ENCODE peak calls at places on chromosomes 1 and 21, in six cellular contexts. Z is esophagus squamous epithelium, B is iPS DF 6.9, G is fibroblast of lung, S is Panc1, Q is dorsolateral prefrontal cortex. C is an unnamed sample.

GRCh38 chr1:19113362-19114092 is 96.5 kb downstream of the UBR4 start:
- DNase-seq in Q (no peak), Z (no peak), S (peak), G (peak), B (peak), C (peak)

GRCh38 chr1:100866041-100866900 is 28.4 kb downstream of the EXTL2 start:
- DNase-seq in Z (no peak), G (peak), Q (no peak), B (no peak), S (no peak), C (peak)

GRCh38 chr21:35923971-35924370 is 136.4 kb downstream of the SETD4 start:
- DNase-seq in G (no peak), Z (no peak), S (no peak), B (no peak), Q (no peak), C (no peak)

GRCh38 chr1:9115656-9116205 is 13.2 kb downstream of the GPR157 start:
- DNase-seq in S (no peak), Z (no peak), Q (no peak), B (no peak), G (peak), C (no peak)

GRCh38 chr1:2594001-2594640 is 7.5 kb downstream of the PRXL2B start:
- DNase-seq in S (no peak), Z (no peak), G (peak), B (no peak), Q (peak), C (peak)

GRCh38 chr1:15244813-15245212 is 2.2 kb upstream of the FHAD1 start:
- DNase-seq in Z (no peak), B (no peak), Q (no peak), G (no peak), S (no peak), C (no peak)

GRCh38 chr1:113219377-113219776 is 146.4 kb downstream of the LRIG2 start:
- DNase-seq in S (no peak), B (no peak), Z (no peak), Q (no peak), G (no peak), C (peak)

GRCh38 chr1:43466403-43466802 is 12.7 kb upstream of the HYI start:
- DNase-seq in B (no peak), Z (no peak), S (no peak), G (no peak), Q (no peak), C (no peak)

GRCh38 chr1:65332821-65333220 is 23.5 kb downstream of the DNAJC6 start:
- DNase-seq in Z (no peak), S (no peak), Q (no peak), B (no peak), G (no peak), C (no peak)

GRCh38 chr1:54610048-54610447 is 13.3 kb downstream of the FAM151A start:
- DNase-seq in Z (no peak), B (no peak), Q (no peak), S (no peak), G (no peak), C (no peak)

GRCh38 chr1:229127301-229127700 is 143.6 kb upstream of the RAB4A start:
- DNase-seq in B (no peak), G (no peak), Q (no peak), Z (no peak), S (no peak), C (no peak)

GRCh38 chr1:30524840-30525617 is 198.4 kb downstream of the MATN1 start:
- DNase-seq in G (no peak), Q (no peak), B (no peak), Z (no peak), S (no peak), C (no peak)

GRCh38 chr1:236753554-236753953 is 41.5 kb upstream of the MTR start:
- DNase-seq in Z (no peak), S (no peak), Q (no peak), G (peak), B (peak), C (peak)

GRCh38 chr1:181159451-181160151 is 71.1 kb downstream of the IER5 start:
- DNase-seq in S (no peak), G (no peak), Z (no peak), B (no peak), Q (no peak), C (peak)

GRCh38 chr1:200873671-200874397 is 1.1 kb downstream of the GPR25 start:
- DNase-seq in S (no peak), G (no peak), Q (no peak), Z (no peak), B (no peak), C (no peak)

GRCh38 chr1:148334339-148335130 is 148.6 kb downstream of the PPIAL4G start:
- DNase-seq in Q (peak), S (peak), Z (no peak), B (peak), G (peak), C (peak)

GRCh38 chr1:27000092-27000816 is 6.8 kb downstream of the TRNP1 start:
- DNase-seq in Z (no peak), Q (no peak), S (no peak), B (no peak), G (peak), C (no peak)

GRCh38 chr1:55542901-55543504 is 327.8 kb upstream of the USP24 start:
- DNase-seq in Q (no peak), Z (no peak), B (no peak), G (peak), S (no peak), C (peak)

GRCh38 chr21:45998276-45998701 is 16.7 kb downstream of the COL6A1 start:
- DNase-seq in Q (peak), G (no peak), B (no peak), Z (no peak), S (no peak), C (no peak)

GRCh38 chr1:11354893-11355593 is 82.0 kb downstream of the UBIAD1 start:
- DNase-seq in B (no peak), Z (no peak), G (no peak), S (no peak), Q (no peak), C (no peak)

GRCh38 chr1:209428241-209428921 is 155.1 kb upstream of the CAMK1G start:
- DNase-seq in Q (no peak), S (no peak), B (no peak), Z (no peak), G (no peak), C (peak)

GRCh38 chr1:207959141-207959825 is 48.4 kb upstream of the CD34 start:
- DNase-seq in Q (no peak), S (no peak), G (peak), Z (no peak), B (peak), C (no peak)

GRCh38 chr1:6544831-6545230 is 9.5 kb downstream of the NOL9 start:
- DNase-seq in G (no peak), Q (no peak), Z (no peak), S (no peak), B (no peak), C (peak)

GRCh38 chr21:28538987-28539622 is 453.6 kb downstream of the LTN1 start:
- DNase-seq in Z (no peak), G (peak), Q (no peak), B (no peak), S (no peak), C (peak)

GRCh38 chr1:243325305-243325890 is 69.6 kb downstream of the SDCCAG8 start:
- DNase-seq in Z (no peak), Q (no peak), B (no peak), S (peak), G (peak), C (peak)

GRCh38 chr1:54052470-54052933 is 502 bp downstream of the TMEM59 start:
- DNase-seq in Q (no peak), S (no peak), B (no peak), G (peak), Z (no peak), C (no peak)

GRCh38 chr1:244077473-244078220 is 26.6 kb downstream of the ZBTB18 start:
- DNase-seq in Q (no peak), B (no peak), S (no peak), G (no peak), Z (no peak), C (no peak)

GRCh38 chr1:228226956-228227791 is 19.3 kb downstream of the OBSCN start:
- DNase-seq in G (peak), B (no peak), Z (no peak), S (no peak), Q (no peak), C (peak)

DNA sequence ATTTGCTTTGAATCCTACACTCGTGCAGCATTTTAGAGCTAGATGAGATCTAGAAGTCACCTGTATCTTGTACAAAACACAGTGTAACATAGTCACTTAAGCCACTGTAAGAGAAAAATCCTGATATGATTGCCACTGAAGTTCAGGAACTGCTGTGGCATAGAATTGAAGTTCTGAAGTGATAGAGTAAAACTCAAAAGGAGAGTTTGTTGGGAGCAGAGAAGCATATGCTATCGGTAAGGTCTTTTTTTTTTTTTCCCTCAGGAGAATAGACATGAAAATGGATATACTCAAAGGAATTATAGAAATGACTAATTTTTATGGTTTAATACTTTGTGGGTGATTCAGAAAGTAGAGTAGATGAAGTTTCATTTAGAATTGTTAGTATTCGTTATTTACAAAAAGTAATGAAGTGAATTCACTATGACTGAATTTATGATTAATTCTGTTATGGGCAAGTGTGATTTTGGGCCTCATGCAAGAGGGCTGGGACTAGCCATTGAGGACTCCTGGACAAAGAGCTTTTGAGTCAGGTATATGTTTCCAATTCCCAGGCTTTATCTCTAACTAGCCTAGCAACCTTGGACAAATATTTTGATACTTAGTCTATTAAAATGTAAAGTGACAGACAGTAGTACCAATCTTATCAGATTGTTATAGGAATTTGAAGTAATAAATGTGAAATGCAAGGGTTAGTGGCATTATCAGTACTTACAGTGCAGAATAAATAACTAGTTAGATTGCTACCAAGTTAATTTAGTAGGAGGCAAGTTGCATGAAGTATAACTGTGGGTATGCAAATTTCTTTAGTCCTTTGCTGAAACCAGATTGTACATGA is 3.1 kb downstream of the KCTD3 start:
- DNase-seq in Z (no peak), B (no peak), S (no peak), Q (no peak), G (no peak), C (peak)
- H3K27ac ChIP-seq in Z (peak), B (no peak), S (peak), Q (no peak), G (no peak), C (peak)

GRCh38 chr1:215081566-215082531 is 688 bp upstream of the KCNK2 start:
- DNase-seq in G (no peak), Q (peak), B (no peak), Z (no peak), S (no peak), C (no peak)
- H3K27ac ChIP-seq in G (no peak), Q (no peak), B (no peak), Z (no peak), S (no peak), C (no peak)

GRCh38 chr1:41497056-41497440 is 12.6 kb upstream of the EDN2 start:
- DNase-seq in Q (no peak), B (no peak), Z (no peak), S (no peak), G (no peak), C (no peak)
- H3K27ac ChIP-seq in Q (peak), B (no peak), Z (peak), S (peak), G (no peak), C (no peak)

GRCh38 chr1:156074661-156075060 is 7.6 kb downstream of the MEX3A start:
- DNase-seq in B (no peak), S (no peak), G (no peak), Z (no peak), Q (no peak), C (no peak)

GRCh38 chr1:156077430-156077760 is 4.9 kb downstream of the MEX3A start:
- DNase-seq in Q (no peak), Z (no peak), G (no peak), B (no peak), S (no peak), C (no peak)

GRCh38 chr1:156075158-156075557 is 7.1 kb downstream of the MEX3A start:
- DNase-seq in S (no peak), G (no peak), B (no peak), Z (no peak), Q (no peak), C (no peak)

GRCh38 chr1:156076609-156077429 is 5.4 kb downstream of the MEX3A start:
- DNase-seq in B (no peak), Q (no peak), S (no peak), Z (no peak), G (peak), C (no peak)

DNA sequence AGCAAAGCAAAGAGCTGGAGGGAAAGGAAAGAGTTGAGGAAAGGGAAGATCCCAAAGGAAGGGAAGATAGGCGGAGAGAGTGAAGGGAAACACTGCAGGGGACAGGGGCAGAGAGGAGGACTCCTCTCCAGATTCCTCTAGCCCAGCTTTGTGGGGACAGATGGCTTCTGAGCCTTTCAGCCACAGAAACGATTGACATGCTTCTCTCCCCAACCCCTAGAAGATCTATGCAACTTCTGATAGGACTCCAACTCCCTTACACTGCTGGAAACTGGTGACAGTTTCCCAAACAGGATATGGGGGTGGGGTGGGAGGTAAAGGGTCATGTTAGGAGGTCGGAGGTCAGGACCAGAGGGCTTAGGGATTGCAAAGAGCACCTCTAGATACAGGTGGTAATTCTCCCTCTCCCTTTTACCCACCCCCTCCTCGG is 6.5 kb downstream of the MEX3A start:
- DNase-seq in Q (no peak), Z (no peak), G (no peak), S (no peak), B (no peak), C (no peak)
- H3K27ac ChIP-seq in Q (no peak), Z (no peak), G (no peak), S (no peak), B (no peak), C (no peak)

DNA sequence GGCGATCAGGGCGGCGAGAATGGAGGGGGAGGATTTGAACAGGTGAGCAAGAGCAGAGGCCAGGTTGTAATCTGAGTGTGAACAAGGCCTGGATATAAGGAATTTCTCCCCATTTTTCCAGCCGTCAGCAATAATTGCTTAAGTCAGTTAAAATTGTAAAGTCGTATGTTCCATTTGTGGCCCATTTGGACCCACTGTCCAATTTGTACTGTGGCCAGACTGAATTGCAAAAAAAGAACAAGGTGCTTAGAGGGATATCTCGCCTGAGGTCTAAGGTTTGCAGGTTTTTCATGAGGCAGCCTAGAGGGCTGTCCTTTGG is 1.0 kb downstream of the ERVH48-1 start:
- DNase-seq in S (no peak), B (no peak), Z (no peak), Q (no peak), G (no peak), C (no peak)
- H3K27ac ChIP-seq in S (peak), B (peak), Z (no peak), Q (no peak), G (peak), C (no peak)

GRCh38 chr1:210692796-210693195 is 364.1 kb downstream of the HHAT start:
- DNase-seq in B (no peak), S (no peak), G (no peak), Q (no peak), Z (no peak), C (no peak)
- H3K27ac ChIP-seq in B (no peak), S (no peak), G (no peak), Q (no peak), Z (no peak), C (no peak)

GRCh38 chr21:30164796-30165195 is 1.8 kb downstream of the CLDN17 start:
- DNase-seq in G (no peak), Z (no peak), S (no peak), Q (no peak), B (no peak), C (peak)

GRCh38 chr21:30168086-30168485 is 1.5 kb upstream of the CLDN17 start:
- DNase-seq in Q (no peak), G (no peak), S (no peak), B (no peak), Z (no peak), C (peak)

GRCh38 chr21:30166171-30166570 is 434 bp downstream of the CLDN17 start:
- DNase-seq in B (no peak), G (no peak), Q (no peak), S (no peak), Z (no peak), C (no peak)

DNA sequence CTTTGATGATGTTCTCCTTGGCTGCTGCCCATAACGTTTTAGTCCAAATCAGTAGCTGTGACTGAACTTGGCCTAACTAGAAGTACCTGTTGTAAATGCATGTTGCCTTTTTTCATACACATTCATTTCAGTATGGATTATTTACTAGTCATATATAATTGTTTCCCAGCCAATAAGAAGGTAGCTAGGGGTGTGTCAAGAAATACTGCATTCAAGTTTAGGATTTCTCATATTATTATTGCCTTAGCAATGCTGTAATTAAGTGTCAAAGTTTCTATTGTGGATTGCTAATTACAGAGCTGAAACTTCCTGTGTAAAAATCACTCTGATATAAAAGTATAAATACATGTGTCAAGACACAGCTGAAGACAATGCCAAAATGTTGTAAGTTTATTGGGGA is at the start of gene CLDN17:
- DNase-seq in S (no peak), G (no peak), B (no peak), Z (no peak), Q (no peak), C (no peak)
- H3K27ac ChIP-seq in S (no peak), G (no peak), B (no peak), Z (no peak), Q (no peak), C (no peak)

C was measured in PC-3.